ENCODE peak calls at places on chromosomes 3 and 15, in ten cellular contexts. T, H, M, C, S, U, P, D, K and R are unnamed samples.

GRCh38 chr3:18575573-18575972 is 150.4 kb upstream of the SATB1 start:
- DNase-seq in T (no peak), H (peak), M (no peak), C (no peak), S (no peak), U (no peak), P (no peak), D (no peak), K (no peak), R (no peak)

GRCh38 chr15:97235285-97235985 is 725.1 kb upstream of the ARRDC4 start:
- DNase-seq in T (no peak), H (peak), M (no peak), C (no peak), S (peak), U (no peak), P (no peak), D (peak), K (peak), R (no peak)

GRCh38 chr3:38579146-38579545 is 70.3 kb downstream of the SCN5A start:
- DNase-seq in T (no peak), H (peak), M (peak), C (no peak), S (no peak), U (no peak), P (no peak), D (peak), K (no peak), R (no peak)

GRCh38 chr3:53192608-53193007 is 31.6 kb downstream of the PRKCD start:
- DNase-seq in T (no peak), H (no peak), M (no peak), C (no peak), S (no peak), U (no peak), P (no peak), D (no peak), K (peak), R (peak)

GRCh38 chr3:135100349-135100741 is 305.3 kb downstream of the EPHB1 start:
- DNase-seq in T (no peak), H (no peak), M (no peak), C (no peak), S (no peak), U (no peak), P (no peak), D (no peak), K (no peak), R (no peak)

GRCh38 chr3:78825858-78826215 is 942.0 kb downstream of the ROBO1 start:
- DNase-seq in T (no peak), H (no peak), M (no peak), C (no peak), S (no peak), U (no peak), P (no peak), D (no peak), K (no peak), R (no peak)

GRCh38 chr3:184261270-184262165 is at the start of gene CAMK2N2:
- DNase-seq in T (no peak), H (peak), M (peak), C (no peak), S (no peak), U (no peak), P (no peak), D (peak), K (peak), R (no peak)

GRCh38 chr3:134618986-134619615 is 31.7 kb downstream of the KY start:
- DNase-seq in T (no peak), H (no peak), M (no peak), C (no peak), S (no peak), U (no peak), P (no peak), D (no peak), K (no peak), R (no peak)

GRCh38 chr15:70142322-70143191 is 44.8 kb upstream of the TLE3 start:
- DNase-seq in T (no peak), H (peak), M (peak), C (no peak), S (no peak), U (no peak), P (no peak), D (no peak), K (no peak), R (no peak)

GRCh38 chr3:157398598-157398997 is 38.1 kb upstream of the PTX3 start:
- DNase-seq in T (no peak), H (no peak), M (no peak), C (no peak), S (no peak), U (no peak), P (no peak), D (no peak), K (no peak), R (no peak)

GRCh38 chr3:172939651-172940293 is 189.2 kb downstream of the ECT2 start:
- DNase-seq in T (no peak), H (no peak), M (no peak), C (no peak), S (no peak), U (no peak), P (no peak), D (peak), K (no peak), R (no peak)

DNA sequence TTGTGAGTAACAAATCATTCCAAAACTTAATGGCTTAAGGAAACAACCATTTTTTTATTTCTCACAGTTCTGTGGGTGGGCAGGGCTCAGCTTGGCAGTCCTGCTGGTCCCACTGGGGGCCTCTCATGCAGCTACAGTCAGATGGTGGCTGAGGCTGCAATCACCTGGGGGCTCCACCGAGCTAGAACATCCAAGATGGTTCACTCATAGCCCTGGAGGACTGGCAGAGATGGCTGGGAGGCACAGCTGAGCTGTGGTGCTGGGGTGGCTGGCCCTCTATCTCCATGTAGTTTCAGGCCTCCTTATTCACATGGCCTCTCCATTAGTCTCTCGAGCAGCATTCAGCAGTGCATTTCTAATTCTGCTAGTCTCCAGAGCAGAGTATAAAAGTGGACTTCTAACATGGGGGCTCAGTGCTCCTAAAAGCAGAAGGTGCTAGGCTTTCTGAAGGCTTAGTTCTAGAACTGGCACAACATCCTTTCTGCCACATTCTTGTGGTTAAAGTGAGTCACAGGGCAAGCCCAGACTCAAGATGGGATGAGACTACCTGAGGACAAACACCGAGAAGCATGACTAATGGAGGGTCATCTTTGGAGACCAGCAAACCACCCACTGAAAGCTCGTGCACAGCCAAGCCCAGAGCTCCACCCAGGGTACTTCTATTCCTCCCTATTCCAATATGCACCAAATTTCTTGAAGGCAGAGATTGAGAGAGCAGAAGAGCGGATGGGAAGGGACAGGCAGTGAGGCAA is 6.3 kb downstream of the CAV3 start:
- DNase-seq in T (no peak), H (peak), M (no peak), C (no peak), S (no peak), U (no peak), P (peak), D (peak), K (no peak), R (no peak)
- TF ChIP-seq CTCF in T (no peak), H (no peak), M (no peak), C (no peak), S (no peak), U (no peak), P (no peak), D (no peak), K (no peak), R (no peak)

GRCh38 chr3:25468866-25469319 is 40.8 kb downstream of the RARB start:
- DNase-seq in T (peak), H (peak), M (peak), C (no peak), S (no peak), U (peak), P (peak), D (peak), K (no peak), R (no peak)
- TF ChIP-seq CTCF in T (peak), H (peak), M (peak), C (no peak), S (no peak), U (peak), P (peak), D (peak), K (no peak), R (no peak)

DNA sequence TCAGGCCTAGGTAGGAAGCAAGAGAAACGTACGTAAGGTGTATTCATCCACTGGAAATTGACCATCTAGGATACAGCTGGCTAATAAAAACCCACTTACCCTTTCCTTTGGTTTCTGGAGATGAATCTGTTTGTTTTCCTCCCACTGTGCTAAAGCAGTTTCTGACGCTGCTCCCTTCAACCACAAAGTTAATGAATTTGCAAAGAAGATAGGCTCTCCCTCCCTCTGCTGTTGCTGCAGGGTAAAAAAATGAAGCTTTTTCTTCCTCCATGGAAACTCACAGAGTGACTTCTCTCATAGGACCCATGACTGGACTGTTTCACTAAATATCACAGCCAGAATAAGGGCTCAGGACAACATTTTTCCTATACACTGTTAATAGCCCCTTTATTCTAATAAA is 172.1 kb upstream of the LRRN1 start:
- DNase-seq in T (no peak), H (peak), M (no peak), C (no peak), S (no peak), U (no peak), P (no peak), D (no peak), K (no peak), R (no peak)
- TF ChIP-seq CTCF in T (no peak), H (no peak), M (no peak), C (no peak), S (no peak), U (no peak), P (no peak), D (no peak), K (no peak), R (no peak)

DNA sequence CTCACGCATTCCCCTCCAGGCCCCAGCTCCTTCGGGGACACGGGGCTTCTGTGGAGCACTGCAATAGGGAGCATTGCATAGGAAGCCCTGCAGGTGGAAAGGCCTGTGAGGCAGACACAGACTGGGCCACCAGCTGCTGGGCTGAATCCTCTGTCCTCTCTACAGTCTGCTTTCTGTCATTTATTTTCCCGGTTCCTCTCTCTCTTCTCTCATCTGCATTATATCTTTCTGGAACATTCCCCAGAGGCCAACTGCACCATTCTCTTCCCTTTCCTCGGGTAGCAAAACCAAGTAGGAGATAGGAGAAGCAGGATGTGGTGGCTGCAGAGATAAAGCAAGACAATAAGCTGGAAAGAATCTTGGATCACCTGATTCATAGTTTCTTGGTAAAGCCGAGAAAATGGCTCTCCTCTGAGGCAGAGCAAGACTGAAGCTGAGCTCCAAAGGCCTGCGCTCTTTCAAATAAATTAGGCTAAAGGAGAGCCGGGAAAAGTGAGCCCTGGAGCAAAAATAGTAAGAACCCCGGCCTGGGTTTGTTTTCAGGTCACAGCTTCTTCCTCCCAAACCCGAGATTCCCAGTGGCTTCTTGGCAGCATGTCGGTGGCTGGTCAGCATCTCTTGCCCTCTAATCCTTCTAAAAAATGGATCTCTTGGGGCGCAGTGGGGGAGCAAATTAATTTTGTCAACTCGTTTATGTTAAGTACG is 5.3 kb downstream of the TM4SF4 start:
- DNase-seq in T (no peak), H (no peak), M (no peak), C (no peak), S (no peak), U (no peak), P (no peak), D (no peak), K (no peak), R (no peak)
- TF ChIP-seq CTCF in T (no peak), H (no peak), M (no peak), C (no peak), S (no peak), U (no peak), P (no peak), D (no peak), K (no peak), R (no peak)

DNA sequence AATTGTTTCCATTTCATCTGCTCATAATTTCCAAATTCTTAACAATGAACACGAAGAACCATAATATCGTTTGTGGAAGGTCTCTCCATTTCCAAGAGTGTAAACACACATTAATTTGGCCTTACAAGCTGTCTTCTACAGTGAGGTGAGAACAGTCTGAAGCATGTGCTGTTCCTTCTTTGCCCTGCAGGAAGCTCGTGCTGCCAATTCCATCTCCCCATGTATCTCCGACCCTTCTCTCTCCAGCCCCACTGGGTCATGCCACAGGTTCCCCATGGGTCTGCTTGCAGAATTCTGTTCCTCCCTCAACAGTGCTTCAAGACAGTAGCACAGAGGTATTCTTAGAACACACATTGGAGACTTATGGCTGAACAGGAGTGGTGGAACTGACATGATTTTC is 70.5 kb downstream of the CHSY1 start:
- DNase-seq in T (no peak), H (no peak), M (no peak), C (no peak), S (no peak), U (no peak), P (no peak), D (no peak), K (no peak), R (no peak)
- TF ChIP-seq CTCF in T (no peak), H (no peak), M (no peak), C (no peak), S (no peak), U (no peak), P (no peak), D (no peak), K (no peak), R (no peak)

GRCh38 chr3:65616563-65616962 is 422.2 kb downstream of the MAGI1 start:
- DNase-seq in T (no peak), H (no peak), M (no peak), C (no peak), S (no peak), U (no peak), P (no peak), D (no peak), K (no peak), R (no peak)
- TF ChIP-seq CTCF in T (no peak), H (no peak), M (no peak), C (no peak), S (no peak), U (no peak), P (no peak), D (no peak), K (no peak), R (no peak)

GRCh38 chr15:73568881-73569280 is 64.3 kb downstream of the NPTN start:
- DNase-seq in T (no peak), H (no peak), M (no peak), C (no peak), S (no peak), U (no peak), P (no peak), D (no peak), K (no peak), R (no peak)

GRCh38 chr15:73558529-73558928 is 74.7 kb downstream of the NPTN start:
- DNase-seq in T (no peak), H (no peak), M (no peak), C (no peak), S (no peak), U (no peak), P (no peak), D (no peak), K (no peak), R (no peak)

GRCh38 chr15:73567022-73567421 is 66.2 kb downstream of the NPTN start:
- DNase-seq in T (no peak), H (no peak), M (no peak), C (no peak), S (no peak), U (no peak), P (no peak), D (no peak), K (no peak), R (no peak)

GRCh38 chr15:73560501-73561117 is 72.6 kb downstream of the NPTN start:
- DNase-seq in T (no peak), H (peak), M (no peak), C (peak), S (no peak), U (peak), P (no peak), D (peak), K (peak), R (peak)

DNA sequence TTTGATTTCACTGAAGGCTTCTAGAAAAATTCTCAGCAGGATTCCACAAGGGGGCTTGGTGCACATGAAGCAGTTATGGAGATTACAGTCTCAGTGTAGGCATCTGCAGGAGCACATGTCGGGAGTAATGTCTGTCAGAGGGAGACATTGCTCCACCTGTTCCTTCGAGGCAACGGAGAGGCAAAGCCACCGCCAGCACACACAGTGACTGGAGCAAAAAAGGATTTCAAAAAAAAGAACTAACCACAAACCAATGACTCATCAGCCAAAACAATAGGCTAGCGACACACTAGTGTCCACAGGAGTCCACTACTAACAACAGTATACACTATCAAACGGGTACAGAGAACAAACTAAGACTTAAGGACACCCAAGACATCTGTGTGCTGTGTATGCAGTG is 68.9 kb downstream of the NPTN start:
- DNase-seq in T (no peak), H (peak), M (no peak), C (no peak), S (no peak), U (no peak), P (peak), D (peak), K (no peak), R (no peak)
- TF ChIP-seq CTCF in T (no peak), H (peak), M (peak), C (no peak), S (no peak), U (no peak), P (peak), D (peak), K (no peak), R (no peak)

GRCh38 chr15:26222781-26223180 is 359.7 kb upstream of the ATP10A start:
- DNase-seq in T (no peak), H (no peak), M (no peak), C (no peak), S (no peak), U (no peak), P (no peak), D (no peak), K (no peak), R (no peak)

GRCh38 chr15:26224266-26224665 is 361.1 kb upstream of the ATP10A start:
- DNase-seq in T (no peak), H (no peak), M (no peak), C (no peak), S (no peak), U (no peak), P (no peak), D (no peak), K (no peak), R (no peak)

DNA sequence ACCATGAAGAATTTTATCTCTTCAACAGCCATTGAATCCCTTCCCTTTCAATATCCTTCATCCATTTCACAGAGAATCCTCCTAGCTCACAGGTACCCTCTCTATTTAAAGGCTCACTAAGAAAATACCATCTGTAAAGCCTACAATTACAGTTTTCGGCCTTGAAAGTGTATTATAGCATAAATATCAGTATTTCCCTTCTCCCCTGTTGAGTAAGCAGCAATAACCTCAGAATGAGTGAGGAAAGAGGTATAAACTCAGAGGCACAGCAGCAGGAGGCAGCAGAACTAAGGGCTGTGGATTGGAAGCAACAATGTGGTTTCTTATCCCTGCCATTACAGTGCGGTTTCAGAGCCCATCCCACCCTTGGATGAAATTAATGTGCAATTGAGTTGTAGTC is 360.6 kb upstream of the ATP10A start:
- DNase-seq in T (no peak), H (no peak), M (no peak), C (no peak), S (no peak), U (no peak), P (no peak), D (no peak), K (no peak), R (no peak)
- TF ChIP-seq CTCF in T (no peak), H (no peak), M (no peak), C (no peak), S (no peak), U (no peak), P (no peak), D (no peak), K (no peak), R (no peak)

DNA sequence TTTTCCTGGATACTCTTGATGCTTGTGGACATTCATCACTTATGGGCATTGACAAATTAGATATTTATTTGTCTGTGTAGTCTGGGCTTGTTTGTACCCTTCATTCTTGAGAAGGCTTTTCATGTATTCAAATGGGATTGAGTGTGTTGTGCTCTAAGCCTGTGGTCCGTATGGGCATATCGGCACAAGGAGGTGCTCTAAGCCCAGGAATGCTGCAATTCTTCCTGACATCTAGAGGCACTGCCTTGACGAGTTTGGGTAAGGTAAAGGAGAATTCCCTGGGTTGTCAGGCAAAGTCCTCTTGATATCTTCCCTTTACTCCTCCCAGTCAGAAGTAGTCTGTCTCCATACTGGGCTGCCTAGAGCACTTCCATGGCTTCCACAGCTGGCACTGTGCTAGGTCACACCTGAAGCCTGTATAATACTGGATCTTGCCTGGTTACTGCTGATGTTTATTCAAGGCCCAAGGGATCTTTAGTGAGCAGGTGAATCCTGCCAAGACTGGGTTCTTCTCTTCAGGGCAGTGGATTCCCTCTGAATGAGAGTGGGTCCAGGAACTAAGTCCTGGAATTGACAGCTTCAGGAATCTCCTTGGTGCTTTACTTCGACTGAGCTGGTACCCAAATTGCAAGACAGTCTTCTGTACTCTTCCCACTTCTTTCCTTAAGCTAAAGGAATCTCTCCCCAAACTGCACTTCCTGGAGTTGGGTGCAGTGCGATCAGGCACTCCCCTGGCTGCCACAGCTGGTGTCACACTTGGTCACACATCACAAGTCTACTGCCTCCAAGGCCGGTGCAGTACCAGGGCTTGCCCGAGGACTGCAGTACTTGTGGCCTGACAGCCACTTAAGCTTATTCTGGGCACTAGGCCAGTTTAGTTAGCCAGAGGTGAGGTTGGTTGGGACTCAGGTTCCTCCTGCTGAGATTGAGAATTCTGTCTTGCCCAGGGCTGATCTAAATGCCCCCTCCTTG is 46.0 kb downstream of the GALK2 start:
- DNase-seq in T (no peak), H (no peak), M (peak), C (peak), S (no peak), U (no peak), P (no peak), D (no peak), K (peak), R (peak)
- TF ChIP-seq CTCF in T (no peak), H (no peak), M (peak), C (peak), S (no peak), U (no peak), P (no peak), D (no peak), K (no peak), R (peak)